ENCODE peak calls at places on chromosomes 3 and 15, in seven cellular contexts. C, Z, V, Q, D, S and I are unnamed samples.

GRCh38 chr15:29128671-29129070 is 141.0 kb downstream of the NSMCE3 start:
- DNase-seq in Z (no peak), S (no peak), V (no peak), D (peak), C (no peak), Q (no peak), I (peak)

GRCh38 chr3:188287339-188287738 is 133.4 kb downstream of the LPP start:
- DNase-seq in Q (no peak), D (no peak), S (no peak), Z (no peak), C (no peak), V (no peak), I (no peak)

GRCh38 chr3:49721861-49722781 is 1.6 kb downstream of the GMPPB start:
- DNase-seq in D (no peak), S (peak), Z (no peak), V (no peak), C (no peak), Q (no peak), I (peak)

GRCh38 chr3:76715426-76715825 is 324.5 kb upstream of the ROBO2 start:
- DNase-seq in C (no peak), D (no peak), Q (peak), V (no peak), S (no peak), Z (no peak), I (no peak)

GRCh38 chr3:94412966-94413720 is 350.3 kb downstream of the NSUN3 start:
- DNase-seq in D (no peak), Q (no peak), C (no peak), S (no peak), Z (no peak), V (no peak), I (no peak)

GRCh38 chr3:10561942-10562565 is 56.7 kb upstream of the ATP2B2 start:
- DNase-seq in D (no peak), S (no peak), C (no peak), V (no peak), Q (no peak), Z (no peak), I (peak)

GRCh38 chr15:27179789-27180188 is 208.8 kb downstream of the GABRG3 start:
- DNase-seq in Q (no peak), V (no peak), S (no peak), C (no peak), Z (no peak), D (no peak), I (no peak)

GRCh38 chr3:120798346-120798745 is 55.8 kb downstream of the GTF2E1 start:
- DNase-seq in C (no peak), D (no peak), V (no peak), S (no peak), Q (no peak), Z (no peak), I (no peak)

GRCh38 chr15:37015476-37015875 is 84.9 kb downstream of the MEIS2 start:
- DNase-seq in C (no peak), Q (peak), S (no peak), Z (no peak), V (peak), D (no peak), I (no peak)

GRCh38 chr15:49423021-49423420 is at the start of gene FGF7:
- DNase-seq in D (no peak), S (no peak), Q (peak), Z (no peak), V (peak), C (no peak), I (no peak)

GRCh38 chr15:77017761-77018720 is 23.1 kb downstream of the PSTPIP1 start:
- DNase-seq in Z (no peak), V (no peak), C (no peak), S (no peak), D (no peak), Q (no peak), I (peak)

GRCh38 chr3:172836390-172836997 is 86.0 kb downstream of the ECT2 start:
- DNase-seq in S (peak), Q (peak), Z (no peak), D (peak), C (peak), V (peak), I (peak)

GRCh38 chr3:94173667-94174434 is 111.0 kb downstream of the NSUN3 start:
- DNase-seq in Z (no peak), C (no peak), Q (no peak), S (no peak), D (no peak), V (peak), I (no peak)

GRCh38 chr3:59456852-59457485 is 407.1 kb upstream of the CFAP20DC start:
- DNase-seq in V (no peak), Z (no peak), D (no peak), C (no peak), Q (no peak), S (no peak), I (no peak)

GRCh38 chr15:99435761-99436346 is 129.9 kb upstream of the MEF2A start:
- DNase-seq in Z (no peak), V (no peak), S (no peak), Q (no peak), C (no peak), D (no peak), I (no peak)

GRCh38 chr3:66179813-66180212 is 41.0 kb upstream of the SLC25A26 start:
- DNase-seq in Q (no peak), S (no peak), V (peak), Z (no peak), C (no peak), D (no peak), I (no peak)

GRCh38 chr3:196499807-196500524 is 3.6 kb downstream of the RNF168 start:
- DNase-seq in S (no peak), Q (no peak), C (no peak), V (peak), Z (no peak), D (no peak), I (no peak)

GRCh38 chr15:63611217-63611616 is 14.0 kb downstream of the FBXL22 start:
- DNase-seq in V (no peak), Z (no peak), C (no peak), S (no peak), D (no peak), Q (peak), I (no peak)

GRCh38 chr3:24562874-24563273 is 68.2 kb upstream of the THRB start:
- DNase-seq in V (peak), Z (no peak), C (no peak), Q (no peak), D (no peak), S (no peak), I (no peak)

GRCh38 chr3:88113311-88114162 is 36.2 kb upstream of the C3orf38 start:
- DNase-seq in Z (peak), S (peak), V (peak), Q (peak), C (peak), D (peak), I (no peak)

GRCh38 chr3:10145685-10146084 is 4.1 kb downstream of the VHL start:
- DNase-seq in Q (no peak), D (no peak), V (no peak), S (no peak), C (no peak), Z (no peak), I (no peak)

GRCh38 chr3:4979401-4980228 is at the start of gene BHLHE40:
- DNase-seq in D (no peak), Q (peak), Z (peak), C (no peak), V (no peak), S (no peak), I (no peak)

GRCh38 chr3:35648347-35648746 is 9.0 kb downstream of the ARPP21 start:
- DNase-seq in C (no peak), S (peak), Q (no peak), V (peak), D (no peak), Z (no peak), I (no peak)

GRCh38 chr3:122560680-122561079 is 3.4 kb downstream of the PARP9 start:
- DNase-seq in Z (peak), Q (peak), C (peak), V (peak), S (peak), D (peak), I (peak)

GRCh38 chr15:89728254-89728653 is 22.8 kb downstream of the MESP1 start:
- DNase-seq in C (no peak), Z (no peak), S (no peak), D (no peak), V (peak), Q (no peak), I (no peak)

GRCh38 chr3:188415196-188415595 is 261.2 kb downstream of the LPP start:
- DNase-seq in Z (no peak), C (no peak), V (peak), Q (no peak), D (no peak), S (no peak), I (no peak)

GRCh38 chr3:189572249-189572648 is 58.9 kb upstream of the TP63 start:
- DNase-seq in S (no peak), V (peak), C (no peak), Z (no peak), Q (no peak), D (no peak), I (no peak)

GRCh38 chr3:58271901-58272501 is 34.0 kb upstream of the RPP14 start:
- DNase-seq in S (no peak), C (no peak), V (peak), D (no peak), Z (no peak), Q (no peak), I (no peak)

GRCh38 chr3:31389939-31390338 is 142.8 kb upstream of the STT3B start:
- DNase-seq in S (no peak), Q (no peak), Z (no peak), D (no peak), C (no peak), V (no peak), I (no peak)

GRCh38 chr15:63030101-63030528 is 12.4 kb upstream of the TPM1 start:
- DNase-seq in Z (no peak), V (peak), C (no peak), S (no peak), Q (no peak), D (no peak), I (peak)

GRCh38 chr3:101381809-101382208 is 61.4 kb upstream of the IMPG2 start:
- DNase-seq in Q (peak), D (no peak), V (peak), S (no peak), Z (no peak), C (peak), I (no peak)

GRCh38 chr3:141094851-141095545 is 43.9 kb downstream of the SPSB4 start:
- DNase-seq in Z (no peak), D (peak), Q (peak), S (no peak), V (peak), C (no peak), I (peak)

GRCh38 chr3:44026224-44026865 is 215.3 kb upstream of the TOPAZ1 start:
- DNase-seq in Q (no peak), C (no peak), Z (no peak), D (no peak), S (no peak), V (no peak), I (no peak)

GRCh38 chr3:182697345-182697919 is 95.9 kb upstream of the ATP11B start:
- DNase-seq in D (no peak), V (no peak), C (no peak), Z (no peak), Q (no peak), S (no peak), I (no peak)

GRCh38 chr3:178263236-178263916 is 272.9 kb upstream of the KCNMB2 start:
- DNase-seq in Q (no peak), S (no peak), C (no peak), Z (no peak), V (peak), D (no peak), I (no peak)
- H3K27ac ChIP-seq in Q (no peak), S (no peak), C (no peak), Z (no peak), V (no peak), D (no peak), I (no peak)

DNA sequence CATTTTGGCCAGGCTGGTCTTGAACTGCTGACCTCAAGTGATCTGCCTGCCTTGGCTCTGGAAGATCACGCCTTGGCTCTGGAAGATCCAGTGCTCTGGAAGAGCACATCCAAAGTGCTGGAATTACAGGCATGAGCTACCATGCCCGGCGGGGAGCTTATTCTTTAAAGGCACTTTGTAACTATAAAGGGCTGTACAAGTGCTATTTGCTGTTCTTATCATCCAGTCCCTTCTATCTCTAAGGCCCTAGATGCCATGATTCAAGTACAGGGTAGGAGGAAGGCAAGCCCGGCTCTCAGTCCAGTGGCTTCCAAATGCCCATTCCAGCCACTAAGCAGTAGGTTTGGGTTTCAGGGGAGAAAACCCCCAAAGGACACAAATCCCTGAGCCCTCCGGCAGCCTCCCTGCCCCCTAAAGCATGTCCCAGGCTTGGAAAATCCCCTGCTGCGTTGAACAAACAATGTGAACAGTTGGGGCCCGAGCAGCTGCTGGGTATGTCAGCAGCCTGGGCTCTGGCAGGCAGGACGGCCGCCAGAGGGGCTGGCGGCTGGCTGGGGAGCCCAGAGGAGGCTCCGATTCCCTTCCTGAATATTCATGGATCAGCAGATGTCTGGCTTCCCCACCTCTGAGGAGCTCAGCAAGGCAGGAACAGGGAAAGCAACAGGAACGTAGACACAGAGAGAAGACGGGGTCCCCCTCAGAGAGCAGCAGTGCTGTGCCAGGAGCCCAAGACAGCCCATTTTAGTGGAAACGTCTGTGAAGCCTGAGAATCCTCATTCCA is 7.7 kb downstream of the IGDCC4 start:
- DNase-seq in D (peak), C (no peak), Z (no peak), S (no peak), Q (peak), V (peak), I (no peak)
- TF ChIP-seq CTCF in D (no peak), C (no peak), Z (no peak), S (no peak), Q (peak), V (no peak), I (no peak)

GRCh38 chr3:15281817-15282216 is 50.6 kb downstream of the SH3BP5 start:
- DNase-seq in D (no peak), C (no peak), V (no peak), Q (no peak), S (no peak), Z (no peak), I (no peak)

GRCh38 chr3:15280853-15281532 is 51.4 kb downstream of the SH3BP5 start:
- DNase-seq in D (no peak), V (no peak), Q (no peak), C (no peak), Z (no peak), S (no peak), I (no peak)

GRCh38 chr3:15283702-15284101 is 48.7 kb downstream of the SH3BP5 start:
- DNase-seq in Z (no peak), D (no peak), S (no peak), C (peak), Q (no peak), V (no peak), I (no peak)

GRCh38 chr3:15286022-15286421 is 46.4 kb downstream of the SH3BP5 start:
- DNase-seq in D (no peak), S (no peak), V (no peak), Q (no peak), Z (no peak), C (no peak), I (no peak)

GRCh38 chr3:15284121-15284889 is 48.1 kb downstream of the SH3BP5 start:
- DNase-seq in C (no peak), S (no peak), Q (no peak), V (no peak), Z (no peak), D (no peak), I (peak)
- H3K27ac ChIP-seq in C (peak), S (no peak), Q (no peak), V (no peak), Z (no peak), D (no peak), I (no peak)

GRCh38 chr15:68370768-68371151 is 61.2 kb downstream of the ITGA11 start:
- DNase-seq in Q (no peak), D (no peak), V (no peak), C (no peak), S (no peak), Z (no peak), I (no peak)

GRCh38 chr15:68371851-68372250 is 60.1 kb downstream of the ITGA11 start:
- DNase-seq in V (no peak), D (no peak), Z (no peak), Q (no peak), S (no peak), C (no peak), I (no peak)

GRCh38 chr15:68373028-68373427 is 58.9 kb downstream of the ITGA11 start:
- DNase-seq in S (no peak), Q (no peak), D (no peak), Z (no peak), C (no peak), V (no peak), I (peak)

GRCh38 chr15:68371160-68371559 is 60.8 kb downstream of the ITGA11 start:
- DNase-seq in D (no peak), Z (no peak), C (no peak), Q (no peak), S (no peak), V (no peak), I (peak)

GRCh38 chr15:68372291-68372811 is 59.6 kb downstream of the ITGA11 start:
- DNase-seq in S (no peak), D (no peak), V (peak), C (no peak), Q (peak), Z (no peak), I (peak)
- TF ChIP-seq CTCF in S (peak), D (no peak), V (peak), C (no peak), Q (peak), Z (no peak), I (peak)

GRCh38 chr15:80801891-80802680 is 22.9 kb downstream of the CEMIP start:
- DNase-seq in C (no peak), S (no peak), Q (no peak), V (peak), D (no peak), Z (no peak), I (peak)
- H3K27ac ChIP-seq in C (no peak), S (no peak), Q (no peak), V (no peak), D (no peak), Z (no peak), I (no peak)

DNA sequence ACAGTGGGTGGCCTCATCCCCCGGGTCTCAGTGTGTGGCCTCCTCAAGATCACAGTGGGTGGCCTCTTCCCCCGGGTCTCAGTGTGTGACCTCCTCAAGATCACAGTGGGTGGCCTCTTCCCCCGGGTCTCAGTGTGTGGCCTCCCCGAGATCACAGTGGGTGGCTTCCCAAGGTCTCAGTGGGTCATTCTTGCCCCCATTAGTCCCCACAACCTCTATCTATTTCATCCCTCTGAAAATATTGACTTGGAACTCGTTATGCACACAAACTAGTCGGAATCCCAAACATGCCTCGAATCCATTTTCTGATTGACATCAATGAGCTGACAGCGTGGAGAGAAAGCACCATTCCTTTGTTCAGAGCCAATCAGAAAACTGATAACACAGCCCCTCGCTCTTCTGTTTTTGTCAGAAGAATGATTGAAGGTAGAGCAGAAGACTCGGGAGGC is 10.8 kb upstream of the SSUH2 start:
- DNase-seq in S (no peak), D (no peak), V (no peak), Z (no peak), Q (no peak), C (no peak), I (no peak)
- TF ChIP-seq CTCF in S (no peak), D (no peak), V (no peak), Z (no peak), Q (no peak), C (no peak), I (no peak)

GRCh38 chr15:82105458-82106205 is 59.8 kb upstream of the MEX3B start:
- DNase-seq in S (no peak), Q (no peak), C (no peak), D (peak), V (peak), Z (no peak), I (no peak)

GRCh38 chr15:82103500-82103899 is 57.7 kb upstream of the MEX3B start:
- DNase-seq in Q (no peak), S (no peak), C (no peak), D (no peak), Z (no peak), V (no peak), I (no peak)

GRCh38 chr15:82098674-82099073 is 52.9 kb upstream of the MEX3B start:
- DNase-seq in D (no peak), C (no peak), Z (no peak), V (no peak), S (no peak), Q (no peak), I (no peak)

GRCh38 chr15:82095803-82096202 is 50.0 kb upstream of the MEX3B start:
- DNase-seq in Q (no peak), V (no peak), S (no peak), D (no peak), C (no peak), Z (no peak), I (no peak)

DNA sequence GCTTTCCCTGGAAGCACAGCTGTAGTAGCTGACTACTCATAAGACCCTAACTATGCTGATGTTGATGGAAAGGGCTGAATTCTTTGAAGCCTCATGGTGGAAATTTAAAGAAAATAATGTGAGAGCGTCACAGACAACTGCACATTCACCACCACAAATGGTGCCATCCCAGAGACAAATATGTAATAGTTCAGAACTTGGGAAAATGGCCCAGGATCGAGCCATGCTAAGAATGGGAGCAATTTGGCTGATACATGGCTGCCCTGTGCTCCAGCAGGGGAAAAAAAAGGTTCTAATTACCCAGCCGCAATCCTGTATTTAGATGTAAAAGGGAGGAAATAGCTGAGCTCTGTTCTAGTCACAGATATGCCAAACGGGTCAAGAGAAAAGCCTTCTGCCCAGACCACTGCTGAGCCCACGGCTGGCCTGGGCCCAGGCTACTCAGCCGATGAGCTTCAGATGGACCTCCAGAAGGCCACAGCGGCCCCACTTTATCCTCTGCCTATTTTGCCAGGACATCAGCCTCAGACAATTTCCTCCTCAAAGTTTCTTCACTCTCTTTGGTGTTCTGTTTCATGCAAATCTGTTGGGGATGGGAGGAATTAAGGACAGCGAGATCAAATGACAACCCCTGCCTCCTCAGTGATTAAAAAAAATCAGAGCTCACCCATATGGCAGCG is 54.4 kb upstream of the MEX3B start:
- DNase-seq in C (no peak), D (no peak), Q (peak), Z (no peak), S (no peak), V (peak), I (no peak)
- H3K27ac ChIP-seq in C (no peak), D (no peak), Q (no peak), Z (no peak), S (no peak), V (no peak), I (no peak)